ENCODE peak calls at places on chromosomes 11 and 22, in eight cellular contexts. One of them, this sample, is unnamed.

GRCh38 chr11:117923275-117923674 is 5.9 kb downstream of the TMPRSS13 start:
- DNase-seq in EH: no peak
- DNase-seq in MM.1S: no peak
- DNase-seq in T47D: no peak
- DNase-seq in hypothalamus: no peak
- DNase-seq in GM23338: no peak
- DNase-seq in AG09319: no peak
- DNase-seq in HuH-7: no peak
- DNase-seq in this sample: no peak

GRCh38 chr11:69894126-69895047 is 75.2 kb upstream of the FGF3 start:
- DNase-seq in EH: no peak
- DNase-seq in MM.1S: no peak
- DNase-seq in T47D: no peak
- DNase-seq in hypothalamus: no peak
- DNase-seq in GM23338: no peak
- DNase-seq in AG09319: no peak
- DNase-seq in HuH-7: no peak
- DNase-seq in this sample: no peak

GRCh38 chr11:135069884-135070283 is 657.8 kb upstream of the B3GAT1 start:
- DNase-seq in EH: no peak
- DNase-seq in MM.1S: no peak
- DNase-seq in T47D: no peak
- DNase-seq in hypothalamus: no peak
- DNase-seq in GM23338: no peak
- DNase-seq in AG09319: no peak
- DNase-seq in HuH-7: no peak
- DNase-seq in this sample: no peak

GRCh38 chr11:5508605-5509004 is 1.2 kb downstream of the UBQLN3 start:
- DNase-seq in EH: no peak
- DNase-seq in MM.1S: no peak
- DNase-seq in T47D: no peak
- DNase-seq in hypothalamus: no peak
- DNase-seq in GM23338: no peak
- DNase-seq in AG09319: no peak
- DNase-seq in HuH-7: peak; percentile 27
- DNase-seq in this sample: no peak

GRCh38 chr11:31810779-31811647 is at the start of gene PAX6:
- DNase-seq in EH: no peak
- DNase-seq in MM.1S: peak; percentile 3
- DNase-seq in T47D: peak; percentile 96
- DNase-seq in hypothalamus: no peak
- DNase-seq in GM23338: peak; percentile 89
- DNase-seq in AG09319: no peak
- DNase-seq in HuH-7: peak; percentile 99
- DNase-seq in this sample: peak; percentile 97

GRCh38 chr11:78228467-78228866 is 39.7 kb downstream of the USP35 start:
- DNase-seq in EH: peak; percentile 56
- DNase-seq in MM.1S: peak; percentile 74
- DNase-seq in T47D: peak; percentile 77
- DNase-seq in hypothalamus: no peak
- DNase-seq in GM23338: peak; percentile 84
- DNase-seq in AG09319: no peak
- DNase-seq in HuH-7: peak; percentile 55
- DNase-seq in this sample: peak; percentile 51

GRCh38 chr22:29352778-29353177 is 35.6 kb downstream of the AP1B1 start:
- DNase-seq in EH: no peak
- DNase-seq in MM.1S: no peak
- DNase-seq in T47D: no peak
- DNase-seq in hypothalamus: no peak
- DNase-seq in GM23338: no peak
- DNase-seq in AG09319: no peak
- DNase-seq in HuH-7: no peak
- DNase-seq in this sample: no peak

GRCh38 chr11:71197096-71197495 is 55.3 kb downstream of the SHANK2 start:
- DNase-seq in EH: no peak
- DNase-seq in MM.1S: no peak
- DNase-seq in T47D: no peak
- DNase-seq in hypothalamus: no peak
- DNase-seq in GM23338: no peak
- DNase-seq in AG09319: no peak
- DNase-seq in HuH-7: no peak
- DNase-seq in this sample: no peak

GRCh38 chr11:129204439-129204838 is 12.3 kb upstream of the ARHGAP32 start:
- DNase-seq in EH: no peak
- DNase-seq in MM.1S: no peak
- DNase-seq in T47D: no peak
- DNase-seq in hypothalamus: no peak
- DNase-seq in GM23338: no peak
- DNase-seq in AG09319: no peak
- DNase-seq in HuH-7: no peak
- DNase-seq in this sample: no peak

GRCh38 chr11:102476812-102477211 is 24.2 kb upstream of the TMEM123 start:
- DNase-seq in EH: peak; percentile 7
- DNase-seq in MM.1S: peak; percentile 82
- DNase-seq in T47D: peak; percentile 48
- DNase-seq in hypothalamus: no peak
- DNase-seq in GM23338: no peak
- DNase-seq in AG09319: no peak
- DNase-seq in HuH-7: no peak
- DNase-seq in this sample: no peak

GRCh38 chr11:14974723-14975587 is 2.8 kb upstream of the CALCA start:
- DNase-seq in EH: peak; percentile 30
- DNase-seq in MM.1S: peak; percentile 58
- DNase-seq in T47D: peak; percentile 56
- DNase-seq in hypothalamus: no peak
- DNase-seq in GM23338: peak; percentile 86
- DNase-seq in AG09319: no peak
- DNase-seq in HuH-7: peak; percentile 65
- DNase-seq in this sample: no peak

GRCh38 chr11:22165799-22166548 is 26.9 kb upstream of the ANO5 start:
- DNase-seq in EH: no peak
- DNase-seq in MM.1S: no peak
- DNase-seq in T47D: no peak
- DNase-seq in hypothalamus: no peak
- DNase-seq in GM23338: no peak
- DNase-seq in AG09319: no peak
- DNase-seq in HuH-7: no peak
- DNase-seq in this sample: no peak

GRCh38 chr11:12704049-12704448 is 29.8 kb downstream of the TEAD1 start:
- DNase-seq in EH: peak; percentile 94
- DNase-seq in MM.1S: no peak
- DNase-seq in T47D: no peak
- DNase-seq in hypothalamus: no peak
- DNase-seq in GM23338: no peak
- DNase-seq in AG09319: no peak
- DNase-seq in HuH-7: no peak
- DNase-seq in this sample: no peak

GRCh38 chr11:117232022-117232878 is at the start of the genes PCSK7 and RNF214:
- DNase-seq in EH: peak; percentile 78
- DNase-seq in MM.1S: peak; percentile 82
- DNase-seq in T47D: peak; percentile 98
- DNase-seq in hypothalamus: peak; percentile 94
- DNase-seq in GM23338: peak; percentile 87
- DNase-seq in AG09319: peak; percentile 24
- DNase-seq in HuH-7: peak; percentile 95
- DNase-seq in this sample: peak; percentile 77

GRCh38 chr11:46404476-46405017 is 13.0 kb upstream of the CHRM4 start:
- DNase-seq in EH: peak; percentile 51
- DNase-seq in MM.1S: no peak
- DNase-seq in T47D: no peak
- DNase-seq in hypothalamus: no peak
- DNase-seq in GM23338: no peak
- DNase-seq in AG09319: no peak
- DNase-seq in HuH-7: no peak
- DNase-seq in this sample: no peak

GRCh38 chr11:34266090-34266912 is 91.5 kb downstream of the ABTB2 start:
- DNase-seq in EH: peak; percentile 97
- DNase-seq in MM.1S: no peak
- DNase-seq in T47D: no peak
- DNase-seq in hypothalamus: no peak
- DNase-seq in GM23338: no peak
- DNase-seq in AG09319: peak; percentile 92
- DNase-seq in HuH-7: no peak
- DNase-seq in this sample: peak; percentile 75

GRCh38 chr22:26570126-26570525 is 19.8 kb downstream of the TPST2 start:
- DNase-seq in EH: no peak
- DNase-seq in MM.1S: no peak
- DNase-seq in T47D: no peak
- DNase-seq in hypothalamus: no peak
- DNase-seq in GM23338: no peak
- DNase-seq in AG09319: no peak
- DNase-seq in HuH-7: no peak
- DNase-seq in this sample: no peak

GRCh38 chr22:42994917-42995562 is 19.9 kb downstream of the PACSIN2 start:
- DNase-seq in EH: peak; percentile 97
- DNase-seq in MM.1S: no peak
- DNase-seq in T47D: peak; percentile 54
- DNase-seq in hypothalamus: no peak
- DNase-seq in GM23338: no peak
- DNase-seq in AG09319: peak; percentile 82
- DNase-seq in HuH-7: peak; percentile 67
- DNase-seq in this sample: peak; percentile 82

GRCh38 chr22:28426346-28427132 is 253.1 kb downstream of the TTC28 start:
- DNase-seq in EH: peak; percentile 71
- DNase-seq in MM.1S: no peak
- DNase-seq in T47D: no peak
- DNase-seq in hypothalamus: no peak
- DNase-seq in GM23338: no peak
- DNase-seq in AG09319: no peak
- DNase-seq in HuH-7: no peak
- DNase-seq in this sample: no peak